ENCODE peak calls at places on chromosomes 16 and 17, in five cellular contexts. C, U, P, J and O are unnamed samples.
A peak's percentile ranks its signal among the peaks of the same experiment; 100 is the strongest.

GRCh38 chr16:86585821-86586611 is 7.7 kb downstream of the FOXL1 start:
- DNase-seq in U (peak; percentile 91), C (no peak), J (no peak), P (no peak), O (no peak)

GRCh38 chr17:49497147-49498036 is 2.3 kb downstream of the NGFR start:
- DNase-seq in C (peak; percentile 62), U (peak; percentile 27), J (peak; percentile 91), P (no peak), O (peak; percentile 77)

GRCh38 chr17:8632087-8632486 is 1.6 kb upstream of the MYH10 start:
- DNase-seq in J (no peak), P (no peak), U (no peak), C (no peak), O (no peak)

GRCh38 chr16:85611455-85612190 is 1.5 kb upstream of the GSE1 start:
- DNase-seq in P (peak; percentile 89), U (peak; percentile 80), J (peak; percentile 96), C (peak; percentile 87), O (peak; percentile 93)

GRCh38 chr16:25126820-25127232 is 15.3 kb downstream of the LCMT1 start:
- DNase-seq in U (peak; percentile 79), C (no peak), P (no peak), J (no peak), O (peak; percentile 55)

GRCh38 chr17:60416368-60416925 is 5.8 kb upstream of the CHCT1 start:
- DNase-seq in P (no peak), U (no peak), C (no peak), J (no peak), O (no peak)

GRCh38 chr17:76080207-76080933 is 1.4 kb downstream of the ZACN start:
- DNase-seq in J (no peak), P (no peak), U (no peak), C (no peak), O (no peak)

GRCh38 chr16:21247376-21247775 is 13.9 kb downstream of the ANKS4B start:
- DNase-seq in P (no peak), U (no peak), J (no peak), C (no peak), O (no peak)

GRCh38 chr16:78673157-78673556 is 573.7 kb downstream of the WWOX start:
- DNase-seq in P (peak; percentile 30), C (no peak), J (no peak), U (no peak), O (no peak)

GRCh38 chr17:57404073-57404472 is 147.8 kb downstream of the MSI2 start:
- DNase-seq in U (no peak), P (no peak), J (no peak), C (no peak), O (no peak)

GRCh38 chr17:824372-824771 is 42.2 kb downstream of the MRM3 start:
- DNase-seq in U (no peak), C (no peak), P (no peak), J (no peak), O (no peak)

GRCh38 chr17:47852113-47852949 is 1.4 kb upstream of the SP6 start:
- DNase-seq in J (no peak), U (no peak), C (no peak), P (no peak), O (no peak)

GRCh38 chr17:13650096-13650675 is 48.5 kb upstream of the HS3ST3A1 start:
- DNase-seq in U (peak; percentile 65), P (no peak), J (no peak), C (no peak), O (no peak)

GRCh38 chr17:7852919-7853692 is 1.8 kb upstream of the TMEM88 start:
- DNase-seq in U (no peak), P (peak; percentile 85), J (peak; percentile 68), C (no peak), O (no peak)

GRCh38 chr17:17590141-17590735 is 1.3 kb downstream of the PEMT start:
- DNase-seq in C (no peak), P (no peak), J (no peak), U (no peak), O (peak; percentile 50)

GRCh38 chr16:10325783-10326543 is 59.9 kb upstream of the ATF7IP2 start:
- DNase-seq in J (no peak), C (no peak), U (no peak), P (no peak), O (no peak)

GRCh38 chr17:76296186-76296585 is 11.9 kb downstream of the QRICH2 start:
- DNase-seq in U (no peak), P (no peak), J (no peak), C (no peak), O (no peak)

GRCh38 chr16:47699090-47699489 is 238.0 kb downstream of the PHKB start:
- DNase-seq in J (no peak), U (no peak), P (no peak), C (no peak), O (no peak)

GRCh38 chr17:17606416-17607000 is 15.0 kb upstream of the PEMT start:
- DNase-seq in U (no peak), C (no peak), J (no peak), P (no peak), O (no peak)

GRCh38 chr17:35089846-35090193 is 26.3 kb upstream of the RFFL start:
- DNase-seq in U (no peak), P (peak; percentile 84), J (no peak), C (no peak), O (no peak)

GRCh38 chr16:58129097-58129936 is at the start of gene CFAP20:
- DNase-seq in C (peak; percentile 99), U (peak; percentile 100), P (peak; percentile 99), J (peak; percentile 99), O (peak; percentile 98)

GRCh38 chr17:74215332-74215727 is 2.0 kb downstream of the TTYH2 start:
- DNase-seq in U (no peak), J (no peak), P (no peak), C (peak; percentile 57), O (peak; percentile 39)

GRCh38 chr16:72224260-72224768 is 52.4 kb upstream of the PMFBP1 start:
- DNase-seq in C (no peak), P (no peak), U (no peak), J (no peak), O (no peak)

GRCh38 chr17:21049457-21049856 is 6.6 kb upstream of the USP22 start:
- DNase-seq in J (no peak), U (no peak), C (no peak), P (no peak), O (no peak)

GRCh38 chr17:2171725-2172446 is 117.0 kb downstream of the HIC1 start:
- DNase-seq in J (peak; percentile 96), P (no peak), C (peak; percentile 84), U (peak; percentile 100), O (no peak)

GRCh38 chr16:64180136-64180900 is 941.5 kb downstream of the CDH11 start:
- DNase-seq in U (no peak), J (no peak), P (no peak), C (no peak), O (no peak)

GRCh38 chr17:29931253-29931932 is 1.4 kb upstream of the SSH2 start:
- DNase-seq in U (peak; percentile 82), C (peak; percentile 43), P (peak; percentile 83), J (peak; percentile 81), O (no peak)

GRCh38 chr17:27351741-27352140 is 57.8 kb downstream of the WSB1 start:
- DNase-seq in P (no peak), J (no peak), C (no peak), U (peak; percentile 22), O (no peak)

GRCh38 chr17:49431743-49432142 is 17.1 kb upstream of the PHB1 start:
- DNase-seq in P (no peak), U (no peak), J (no peak), C (no peak), O (no peak)

GRCh38 chr16:58366247-58367031 is 25.8 kb upstream of the GINS3 start:
- DNase-seq in J (no peak), P (no peak), C (no peak), U (peak; percentile 46), O (no peak)

GRCh38 chr17:36980281-36980761 is 31.6 kb downstream of the AATF start:
- DNase-seq in C (no peak), J (no peak), U (peak; percentile 63), P (no peak), O (no peak)

GRCh38 chr17:51045616-51046526 is 74.8 kb downstream of the SPAG9 start:
- DNase-seq in P (no peak), C (no peak), U (peak; percentile 11), J (no peak), O (no peak)

GRCh38 chr17:50946891-50947843 is 81.0 kb upstream of the TOB1 start:
- DNase-seq in U (no peak), C (no peak), P (no peak), J (peak; percentile 63), O (peak; percentile 25)

GRCh38 chr17:76567634-76568432 is 17.8 kb downstream of the ST6GALNAC2 start:
- DNase-seq in J (no peak), C (no peak), P (peak; percentile 79), U (no peak), O (no peak)

GRCh38 chr16:54180421-54181359 is 105.9 kb downstream of the IRX3 start:
- DNase-seq in J (no peak), U (no peak), P (no peak), C (no peak), O (no peak)

GRCh38 chr17:41251261-41251660 is 1.8 kb downstream of the KRTAP9-4 start:
- DNase-seq in J (no peak), P (no peak), U (no peak), C (no peak), O (no peak)

GRCh38 chr17:1542316-1542715 is 20.3 kb downstream of the PITPNA start:
- DNase-seq in U (no peak), P (no peak), J (no peak), C (no peak), O (no peak)

GRCh38 chr16:2511128-2511785 is 2.5 kb upstream of the ATP6V0C start:
- DNase-seq in P (peak; percentile 79), U (peak; percentile 70), J (peak; percentile 95), C (peak; percentile 68), O (peak; percentile 87)
- H3K4me3 ChIP-seq in P (no peak overlapping the region), U (no peak overlapping the region), J (peak overlapping the region; percentile 24), C (no peak overlapping the region), O (no peak overlapping the region)

GRCh38 chr17:65100316-65101140 is 36.6 kb upstream of the RGS9 start:
- DNase-seq in J (peak; percentile 93), C (peak; percentile 87), U (peak; percentile 62), P (peak; percentile 97), O (peak; percentile 89)
- TF ChIP-seq CTCF in J (peak; percentile 98), C (peak; percentile 83), U (peak; percentile 72), P (peak; percentile 95), O (peak; percentile 97)

GRCh38 chr17:6303664-6304063 is 131.3 kb downstream of the AIPL1 start:
- DNase-seq in P (no peak), J (no peak), U (peak; percentile 1), C (peak; percentile 23), O (no peak)
- H3K27ac ChIP-seq in P (no peak overlapping the region), J (no peak overlapping the region), U (no peak overlapping the region), C (no peak overlapping the region), O (no peak overlapping the region)

GRCh38 chr17:64387545-64388171 is 3.0 kb downstream of the PECAM1 start:
- DNase-seq in C (no peak), U (no peak), P (peak; percentile 84), J (peak; percentile 57), O (no peak)

GRCh38 chr17:64384253-64385186 is 6.1 kb downstream of the PECAM1 start:
- DNase-seq in P (peak; percentile 36), U (no peak), C (no peak), J (no peak), O (no peak)

GRCh38 chr17:64385187-64386083 is 5.2 kb downstream of the PECAM1 start:
- DNase-seq in J (peak; percentile 77), P (peak; percentile 80), U (peak; percentile 96), C (peak; percentile 34), O (peak; percentile 51)

GRCh38 chr17:64387145-64387473 is 3.6 kb downstream of the PECAM1 start:
- DNase-seq in P (peak; percentile 41), C (no peak), U (no peak), J (no peak), O (no peak)

GRCh38 chr17:64386412-64387144 is 4.1 kb downstream of the PECAM1 start:
- DNase-seq in P (peak; percentile 56), J (no peak), C (no peak), U (peak; percentile 28), O (no peak)
- H3K4me3 ChIP-seq in P (peak overlapping the region; percentile 45), J (peak overlapping the region; percentile 30), C (peak overlapping the region; percentile 64), U (no peak overlapping the region), O (peak overlapping the region; percentile 45)